ENCODE peak calls at places on chromosomes 1 and 21, in four cellular contexts. H, F, B and E are unnamed samples. For H3K27me3, the result is how much of the 10 kb centered on the place peaks cover.

GRCh38 chr1:216771922-216772321 is 48.7 kb upstream of the ESRRG start:
- DNase-seq in F (no peak), H (peak), B (no peak), E (no peak)

GRCh38 chr1:71093938-71094337 is 13.1 kb upstream of the ZRANB2 start:
- DNase-seq in B (no peak), H (no peak), F (no peak), E (no peak)

GRCh38 chr1:9689011-9689706 is 37.6 kb downstream of the PIK3CD start:
- DNase-seq in H (peak), B (peak), F (peak), E (peak)

GRCh38 chr21:46079357-46080170 is 18.3 kb upstream of the COL6A2 start:
- DNase-seq in F (no peak), H (no peak), B (peak), E (peak)

GRCh38 chr1:162561616-162562451 is at the start of gene UAP1:
- DNase-seq in B (no peak), H (peak), F (no peak), E (no peak)

GRCh38 chr1:205391386-205391785 is 30.5 kb downstream of the LEMD1 start:
- DNase-seq in B (no peak), F (no peak), H (no peak), E (no peak)

GRCh38 chr1:186768906-186769305 is 59.8 kb upstream of the PLA2G4A start:
- DNase-seq in F (no peak), B (no peak), H (no peak), E (no peak)

GRCh38 chr21:37564341-37564923 is 197.9 kb downstream of the DYRK1A start:
- DNase-seq in B (peak), H (peak), F (peak), E (peak)

GRCh38 chr1:76073471-76073870 is 1.1 kb upstream of the ST6GALNAC3 start:
- DNase-seq in F (no peak), B (no peak), H (peak), E (peak)

GRCh38 chr1:31203215-31203614 is 36.5 kb downstream of the NKAIN1 start:
- DNase-seq in H (no peak), F (peak), B (no peak), E (no peak)

GRCh38 chr1:76705560-76705959 is 161.7 kb upstream of the ST6GALNAC5 start:
- DNase-seq in B (no peak), F (no peak), H (no peak), E (no peak)

GRCh38 chr1:154186177-154186576 is 5.7 kb downstream of the TPM3 start:
- DNase-seq in F (peak), B (peak), H (peak), E (peak)

GRCh38 chr1:9153152-9153551 is 24.2 kb upstream of the GPR157 start:
- DNase-seq in H (no peak), B (no peak), F (no peak), E (peak)

GRCh38 chr21:36044056-36044455 is 16.3 kb downstream of the SETD4 start:
- DNase-seq in F (no peak), H (no peak), B (no peak), E (no peak)

GRCh38 chr1:44040856-44041255 is 9.6 kb upstream of the SLC6A9 start:
- DNase-seq in B (no peak), F (no peak), H (no peak), E (no peak)

GRCh38 chr1:238642231-238642630 is 744.1 kb upstream of the CHRM3 start:
- DNase-seq in B (no peak), H (no peak), F (no peak), E (no peak)

GRCh38 chr1:225319951-225320350 is 107.9 kb downstream of the LBR start:
- DNase-seq in H (no peak), F (no peak), B (no peak), E (no peak)

GRCh38 chr1:182616130-182617074 is 12.2 kb upstream of the RGS16 start:
- DNase-seq in H (peak), F (peak), B (peak), E (peak)

GRCh38 chr21:38679531-38679930 is 126.2 kb upstream of the ETS2 start:
- DNase-seq in H (no peak), F (no peak), B (no peak), E (no peak)
- H3K4me3 ChIP-seq in H (no peak), F (no peak), B (no peak), E (no peak)

GRCh38 chr1:220895412-220895946 is 16.2 kb downstream of the HLX start:
- DNase-seq in F (no peak), B (no peak), H (peak), E (peak)
- H3K27me3 ChIP-seq in F (under half), B (under half), H (half or more), E (half or more)

GRCh38 chr1:228101994-228102790 is 933 bp downstream of the C1orf35 start:
- DNase-seq in H (peak), F (peak), B (peak), E (peak)
- H3K4me3 ChIP-seq in H (peak), F (peak), B (peak), E (peak)

GRCh38 chr1:201299968-201300367 is 16.7 kb downstream of the PKP1 start:
- DNase-seq in H (no peak), F (no peak), B (no peak), E (no peak)
- H3K27me3 ChIP-seq in H (under half), F (under half), B (under half), E (under half)

GRCh38 chr21:28066051-28066450 is 926.6 kb downstream of the LTN1 start:
- DNase-seq in B (no peak), H (no peak), F (no peak), E (no peak)
- H3K4me3 ChIP-seq in B (no peak), H (no peak), F (no peak), E (no peak)

GRCh38 chr1:40652979-40653378 is 12.5 kb downstream of the RIMS3 start:
- DNase-seq in B (no peak), F (no peak), H (no peak), E (no peak)

GRCh38 chr1:40653851-40654537 is 11.5 kb downstream of the RIMS3 start:
- DNase-seq in F (no peak), H (peak), B (no peak), E (peak)

GRCh38 chr1:40650075-40650474 is 15.4 kb downstream of the RIMS3 start:
- DNase-seq in H (peak), F (no peak), B (no peak), E (peak)

GRCh38 chr1:40651138-40651857 is 14.2 kb downstream of the RIMS3 start:
- DNase-seq in F (no peak), B (no peak), H (peak), E (peak)

GRCh38 chr1:40652452-40652851 is 13.0 kb downstream of the RIMS3 start:
- DNase-seq in B (no peak), F (no peak), H (no peak), E (no peak)
- H3K27me3 ChIP-seq in B (under half), F (under half), H (under half), E (under half)

GRCh38 chr1:220529530-220529920 is 1.6 kb downstream of the MARK1 start:
- DNase-seq in B (no peak), H (no peak), F (no peak), E (no peak)
- H3K4me3 ChIP-seq in B (peak), H (peak), F (peak), E (peak)